ENCODE peak calls at places on chromosome 16, in seven cellular contexts. B, L, E, F, X, D and S are unnamed samples.

GRCh38 chr16:89366561-89367537 is 123.5 kb downstream of the ANKRD11 start:
- DNase-seq in B (peak), E (no peak), L (no peak), F (no peak), D (no peak), X (no peak), S (no peak)

GRCh38 chr16:71358464-71359031 is at the start of gene CALB2:
- DNase-seq in F (peak), B (peak), L (peak), X (peak), D (peak), E (peak), S (peak)

GRCh38 chr16:27698266-27698665 is 148.3 kb downstream of the KATNIP start:
- DNase-seq in D (no peak), B (no peak), E (no peak), L (no peak), F (peak), X (no peak), S (no peak)

GRCh38 chr16:86569843-86570447 is 3.3 kb downstream of the FOXC2 start:
- DNase-seq in B (no peak), D (no peak), X (no peak), E (no peak), F (no peak), L (no peak), S (no peak)

GRCh38 chr16:58462997-58463891 is 36.7 kb upstream of the NDRG4 start:
- DNase-seq in B (no peak), D (peak), E (no peak), L (peak), F (no peak), X (no peak), S (no peak)

GRCh38 chr16:89951509-89951908 is 3.0 kb downstream of the DEF8 start:
- DNase-seq in B (no peak), D (no peak), E (no peak), X (no peak), F (no peak), L (no peak), S (no peak)

GRCh38 chr16:73026754-73027654 is 20.9 kb downstream of the ZFHX3 start:
- DNase-seq in F (no peak), X (no peak), B (no peak), L (no peak), D (no peak), E (no peak), S (no peak)

GRCh38 chr16:30654856-30655255 is 3.4 kb upstream of the FBRS start:
- DNase-seq in F (no peak), X (no peak), B (no peak), D (no peak), E (no peak), L (no peak), S (no peak)

GRCh38 chr16:78128920-78129319 is 29.5 kb downstream of the WWOX start:
- DNase-seq in B (no peak), F (no peak), L (no peak), D (no peak), X (no peak), E (no peak), S (no peak)

GRCh38 chr16:48592839-48593429 is 17.0 kb downstream of the N4BP1 start:
- DNase-seq in X (no peak), D (no peak), F (no peak), B (no peak), L (no peak), E (no peak), S (no peak)

GRCh38 chr16:59684911-59685310 is 950.8 kb upstream of the GOT2 start:
- DNase-seq in B (no peak), L (no peak), E (no peak), X (no peak), D (no peak), F (no peak), S (no peak)

GRCh38 chr16:67672739-67673662 is 6.4 kb downstream of the C16orf86 start:
- DNase-seq in B (peak), X (peak), D (peak), F (peak), L (peak), E (no peak), S (peak)

GRCh38 chr16:29978564-29979270 is 5.0 kb downstream of the TAOK2 start:
- DNase-seq in B (no peak), E (no peak), F (no peak), X (no peak), D (no peak), L (no peak), S (no peak)

GRCh38 chr16:27677300-27677699 is 127.4 kb downstream of the KATNIP start:
- DNase-seq in X (no peak), E (no peak), F (no peak), B (peak), L (no peak), D (no peak), S (no peak)

GRCh38 chr16:89700649-89701424 is 668 bp downstream of the SPATA2L start:
- DNase-seq in X (peak), B (no peak), F (peak), L (peak), E (no peak), D (peak), S (peak)

GRCh38 chr16:69240336-69240735 is 53.4 kb downstream of the SNTB2 start:
- DNase-seq in D (no peak), B (no peak), E (no peak), F (no peak), L (no peak), X (no peak), S (no peak)

GRCh38 chr16:70696368-70696767 is 10.5 kb upstream of the MTSS2 start:
- DNase-seq in E (no peak), D (no peak), F (no peak), B (no peak), L (no peak), X (no peak), S (no peak)

GRCh38 chr16:84730406-84731106 is 30.8 kb downstream of the USP10 start:
- DNase-seq in F (peak), X (peak), B (no peak), L (peak), E (no peak), D (peak), S (no peak)

GRCh38 chr16:296276-296675 is 13.3 kb downstream of the PDIA2 start:
- DNase-seq in B (no peak), D (no peak), F (no peak), E (no peak), X (no peak), L (peak), S (no peak)

GRCh38 chr16:79895053-79895916 is 294.7 kb upstream of the MAF start:
- DNase-seq in F (no peak), B (no peak), X (no peak), D (no peak), E (no peak), L (no peak), S (no peak)

GRCh38 chr16:87411375-87412271 is 19.5 kb downstream of the MAP1LC3B start:
- DNase-seq in L (no peak), F (no peak), D (no peak), X (no peak), B (no peak), E (no peak), S (no peak)

GRCh38 chr16:8828541-8829165 is 31.0 kb downstream of the PMM2 start:
- DNase-seq in E (no peak), L (no peak), D (no peak), B (no peak), X (no peak), F (no peak), S (no peak)

GRCh38 chr16:51773491-51773890 is 622.4 kb upstream of the SALL1 start:
- DNase-seq in E (no peak), X (no peak), L (no peak), F (no peak), B (no peak), D (no peak), S (no peak)

GRCh38 chr16:89410794-89411309 is 79.5 kb downstream of the ANKRD11 start:
- DNase-seq in B (no peak), X (no peak), E (peak), D (no peak), L (peak), F (no peak), S (no peak)

GRCh38 chr16:88815901-88816589 is 4.3 kb upstream of the APRT start:
- DNase-seq in D (peak), E (peak), X (peak), L (no peak), B (peak), F (no peak), S (peak)

GRCh38 chr16:68235882-68236803 is at the start of gene ESRP2:
- DNase-seq in L (no peak), D (peak), X (peak), F (peak), B (peak), E (peak), S (peak)

GRCh38 chr16:81190667-81191066 is 47.8 kb upstream of the BCO1 start:
- DNase-seq in D (no peak), E (no peak), F (no peak), B (no peak), X (no peak), L (no peak), S (no peak)

GRCh38 chr16:58292886-58293285 is 1.9 kb downstream of the PRSS54 start:
- DNase-seq in B (no peak), L (no peak), E (no peak), F (no peak), X (no peak), D (no peak), S (no peak)

GRCh38 chr16:50253511-50253903 is 12.8 kb upstream of the ADCY7 start:
- DNase-seq in L (no peak), B (no peak), X (no peak), E (no peak), F (no peak), D (no peak), S (no peak)

GRCh38 chr16:15672514-15673167 is 22.6 kb downstream of the NDE1 start:
- DNase-seq in E (peak), X (peak), F (peak), B (no peak), D (no peak), L (peak), S (peak)

GRCh38 chr16:85514601-85515318 is 98.4 kb upstream of the GSE1 start:
- DNase-seq in D (no peak), F (peak), X (no peak), E (no peak), L (peak), B (no peak), S (no peak)

GRCh38 chr16:17724242-17724898 is 253.6 kb upstream of the XYLT1 start:
- DNase-seq in D (no peak), B (no peak), L (no peak), E (no peak), F (no peak), X (no peak), S (no peak)

GRCh38 chr16:87297918-87298631 is 19.1 kb downstream of the C16orf95 start:
- DNase-seq in B (no peak), L (no peak), F (peak), E (peak), D (peak), X (peak), S (peak)

GRCh38 chr16:14369734-14370598 is 260.1 kb downstream of the PARN start:
- DNase-seq in X (no peak), E (no peak), F (peak), L (peak), B (no peak), D (no peak), S (no peak)

GRCh38 chr16:84369938-84370627 is 1.7 kb downstream of the ATP2C2 start:
- DNase-seq in E (no peak), B (no peak), X (no peak), F (no peak), D (no peak), L (no peak), S (no peak)